ENCODE peak calls at places on chromosomes 6 and 20, in five cellular contexts. One of them, this sample, is unnamed.

GRCh38 chr6:131958551-131959470 is 7.6 kb upstream of the CCN2 start:
- DNase-seq in Peyer's patch: peak; percentile 37
- DNase-seq in IMR-90: no peak
- DNase-seq in heart left ventricle: no peak
- DNase-seq in vagina: no peak
- DNase-seq in this sample: no peak

GRCh38 chr20:49964964-49965780 is 17.6 kb upstream of the SNAI1 start:
- DNase-seq in Peyer's patch: no peak
- DNase-seq in IMR-90: no peak
- DNase-seq in heart left ventricle: no peak
- DNase-seq in vagina: no peak
- DNase-seq in this sample: peak; percentile 46

GRCh38 chr6:10166031-10166430 is 248.8 kb downstream of the TFAP2A start:
- DNase-seq in Peyer's patch: no peak
- DNase-seq in IMR-90: no peak
- DNase-seq in heart left ventricle: no peak
- DNase-seq in vagina: no peak
- DNase-seq in this sample: no peak

GRCh38 chr6:75101896-75102680 is 103.8 kb downstream of the COL12A1 start:
- DNase-seq in Peyer's patch: no peak
- DNase-seq in IMR-90: peak; percentile 88
- DNase-seq in heart left ventricle: no peak
- DNase-seq in vagina: no peak
- DNase-seq in this sample: no peak

GRCh38 chr6:30981942-30982772 is 1.4 kb upstream of the MUC21 start:
- DNase-seq in Peyer's patch: no peak
- DNase-seq in IMR-90: peak; percentile 81
- DNase-seq in heart left ventricle: no peak
- DNase-seq in vagina: no peak
- DNase-seq in this sample: no peak

GRCh38 chr6:46796842-46797241 is 3.7 kb downstream of the MEP1A start:
- DNase-seq in Peyer's patch: no peak
- DNase-seq in IMR-90: no peak
- DNase-seq in heart left ventricle: no peak
- DNase-seq in vagina: no peak
- DNase-seq in this sample: no peak

GRCh38 chr20:17873410-17874270 is 95.0 kb downstream of the SNX5 start:
- DNase-seq in Peyer's patch: peak; percentile 91
- DNase-seq in IMR-90: peak; percentile 96
- DNase-seq in heart left ventricle: peak; percentile 79
- DNase-seq in vagina: no peak
- DNase-seq in this sample: peak; percentile 97

GRCh38 chr6:13681305-13682061 is 30.2 kb downstream of the RANBP9 start:
- DNase-seq in Peyer's patch: no peak
- DNase-seq in IMR-90: no peak
- DNase-seq in heart left ventricle: no peak
- DNase-seq in vagina: no peak
- DNase-seq in this sample: no peak

GRCh38 chr6:15533379-15534044 is 129.3 kb downstream of the DTNBP1 start:
- DNase-seq in Peyer's patch: no peak
- DNase-seq in IMR-90: peak; percentile 47
- DNase-seq in heart left ventricle: no peak
- DNase-seq in vagina: no peak
- DNase-seq in this sample: no peak

GRCh38 chr6:101722991-101723579 is 329.6 kb downstream of the GRIK2 start:
- DNase-seq in Peyer's patch: no peak
- DNase-seq in IMR-90: peak; percentile 98
- DNase-seq in heart left ventricle: no peak
- DNase-seq in vagina: no peak
- DNase-seq in this sample: no peak

GRCh38 chr6:89828988-89829590 is 591 bp upstream of the CASP8AP2 start:
- DNase-seq in Peyer's patch: no peak
- DNase-seq in IMR-90: no peak
- DNase-seq in heart left ventricle: no peak
- DNase-seq in vagina: no peak
- DNase-seq in this sample: peak; percentile 65

GRCh38 chr6:99348220-99348822 is 1.2 kb downstream of the FAXC start:
- DNase-seq in Peyer's patch: no peak
- DNase-seq in IMR-90: no peak
- DNase-seq in heart left ventricle: no peak
- DNase-seq in vagina: no peak
- DNase-seq in this sample: no peak

GRCh38 chr6:153003294-153003645 is 761 bp upstream of the MTRF1L start:
- DNase-seq in Peyer's patch: no peak
- DNase-seq in IMR-90: peak; percentile 20
- DNase-seq in heart left ventricle: no peak
- DNase-seq in vagina: no peak
- DNase-seq in this sample: no peak

GRCh38 chr6:41707565-41708200 is 27.7 kb downstream of the TFEB start:
- DNase-seq in Peyer's patch: no peak
- DNase-seq in IMR-90: no peak
- DNase-seq in heart left ventricle: no peak
- DNase-seq in vagina: no peak
- DNase-seq in this sample: no peak

GRCh38 chr6:169950558-169950957 is 199.1 kb downstream of the ERMARD start:
- DNase-seq in Peyer's patch: peak; percentile 47
- DNase-seq in IMR-90: no peak
- DNase-seq in heart left ventricle: no peak
- DNase-seq in vagina: no peak
- DNase-seq in this sample: no peak

DNA sequence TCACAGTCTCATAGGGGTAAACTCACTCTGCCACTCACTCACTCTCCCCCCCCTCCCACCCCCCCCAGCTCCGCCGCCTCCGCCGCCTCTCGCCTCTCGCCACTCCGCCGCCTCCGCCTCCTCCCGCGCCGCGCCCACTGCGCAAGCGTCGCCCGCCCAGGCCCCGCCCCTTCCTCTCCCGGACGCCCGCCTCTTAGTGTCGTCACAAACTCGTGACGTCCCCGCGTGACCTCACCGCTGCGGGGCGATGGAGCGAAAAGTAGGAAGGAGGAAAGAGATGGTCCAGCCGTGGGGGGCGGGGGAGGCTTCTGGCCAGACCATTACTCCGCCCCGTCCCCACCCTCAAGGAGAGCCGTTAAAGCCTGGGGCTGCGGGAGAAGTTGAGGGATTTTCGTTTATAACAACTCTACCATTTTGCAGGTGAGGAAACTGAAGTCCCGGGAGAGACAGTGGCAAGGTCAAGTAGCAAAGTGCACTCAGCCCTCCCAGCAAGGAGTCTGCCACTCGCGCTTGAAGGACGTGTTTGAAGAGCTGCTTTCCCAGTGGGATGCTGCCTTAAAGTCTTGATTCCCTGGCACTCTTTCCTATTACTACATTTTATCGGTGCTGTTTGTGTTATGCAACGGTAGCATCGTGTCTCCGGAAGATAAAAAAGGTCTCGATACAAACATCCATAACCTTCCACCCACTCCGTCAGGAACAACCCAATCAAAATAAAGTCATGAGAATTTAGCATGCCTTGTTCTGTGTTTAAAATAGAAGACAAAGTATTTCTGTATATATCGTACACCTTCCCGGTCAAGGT is at the start of gene ILRUN:
- DNase-seq in Peyer's patch: peak; percentile 99
- DNase-seq in IMR-90: peak; percentile 92
- DNase-seq in heart left ventricle: peak; percentile 98
- DNase-seq in vagina: peak; percentile 98
- DNase-seq in this sample: peak; percentile 98
- TF ChIP-seq POLR2A in Peyer's patch: peak; percentile 66
- TF ChIP-seq POLR2A in IMR-90: no peak
- TF ChIP-seq POLR2A in heart left ventricle: peak; percentile 90
- TF ChIP-seq POLR2A in vagina: peak; percentile 90
- TF ChIP-seq POLR2A in this sample: peak; percentile 81

DNA sequence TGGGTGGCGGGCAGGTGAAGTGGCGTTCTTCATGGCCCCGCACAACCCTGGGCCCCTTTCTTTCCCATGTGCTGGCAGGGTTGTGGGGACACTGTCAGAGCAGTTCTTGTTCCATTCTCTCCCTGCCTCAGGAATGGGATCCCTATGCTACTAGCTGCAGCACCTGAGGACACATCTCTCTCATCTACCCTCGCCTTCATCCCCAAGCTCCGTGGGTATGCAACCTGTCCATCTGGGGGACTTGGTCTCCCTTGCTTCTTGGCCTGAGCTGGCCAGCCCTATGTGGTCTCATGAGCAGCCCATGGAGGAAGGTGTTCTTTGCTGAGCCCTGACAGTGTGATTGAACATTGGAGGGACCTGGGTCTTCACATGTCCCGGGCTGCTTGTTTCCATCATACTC is 24.2 kb downstream of the CST9L start:
- DNase-seq in Peyer's patch: no peak
- DNase-seq in IMR-90: no peak
- DNase-seq in heart left ventricle: no peak
- DNase-seq in vagina: peak; percentile 82
- DNase-seq in this sample: no peak
- TF ChIP-seq CTCF in Peyer's patch: no peak
- TF ChIP-seq CTCF in IMR-90: no peak
- TF ChIP-seq CTCF in heart left ventricle: no peak
- TF ChIP-seq CTCF in vagina: no peak
- TF ChIP-seq CTCF in this sample: no peak

DNA sequence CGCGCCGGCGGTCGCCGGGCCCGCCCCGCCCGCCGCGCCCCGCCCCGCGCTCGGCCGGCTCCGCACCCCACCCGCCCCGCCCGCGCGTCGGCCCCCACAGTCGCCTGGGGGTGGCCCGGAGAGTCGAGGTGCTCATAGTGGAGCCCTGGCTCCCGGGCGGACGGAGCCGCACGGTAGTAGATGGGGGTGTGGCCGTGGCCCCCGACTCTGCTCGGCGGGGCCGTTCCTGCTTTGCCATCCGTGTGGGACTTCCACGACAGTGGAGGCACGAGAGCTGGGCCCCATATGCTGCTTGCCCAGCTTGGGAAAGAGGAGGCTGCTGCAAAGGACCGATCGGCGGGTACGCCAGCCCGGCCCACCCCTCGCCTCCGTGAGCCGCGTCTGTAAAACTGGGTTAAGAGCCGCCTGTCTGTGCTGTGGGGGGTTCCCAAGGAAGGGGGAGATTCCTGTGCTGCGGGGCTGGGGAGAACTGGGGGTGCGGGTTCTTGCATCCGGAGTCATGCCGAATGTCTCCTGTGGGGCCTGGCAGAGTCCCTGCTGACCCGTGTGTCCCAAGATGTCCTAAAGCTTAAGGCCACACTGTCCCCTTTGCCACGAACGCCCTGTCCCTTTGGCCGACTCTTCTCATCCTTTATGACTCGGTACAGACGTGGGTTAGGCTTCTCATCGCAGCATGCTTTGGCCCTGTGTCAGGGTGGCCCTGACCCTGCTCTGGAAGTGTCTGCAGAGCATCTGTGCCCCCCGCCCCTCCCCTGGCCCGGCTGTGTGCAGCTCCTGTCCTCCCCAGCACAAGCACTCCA is at the start of gene OPRL1:
- DNase-seq in Peyer's patch: no peak
- DNase-seq in IMR-90: no peak
- DNase-seq in heart left ventricle: no peak
- DNase-seq in vagina: no peak
- DNase-seq in this sample: no peak
- TF ChIP-seq POLR2A in Peyer's patch: no peak
- TF ChIP-seq POLR2A in IMR-90: no peak
- TF ChIP-seq POLR2A in heart left ventricle: no peak
- TF ChIP-seq POLR2A in vagina: no peak
- TF ChIP-seq POLR2A in this sample: no peak

GRCh38 chr6:12149944-12150510 is 137.9 kb downstream of the HIVEP1 start:
- DNase-seq in Peyer's patch: no peak
- DNase-seq in IMR-90: no peak
- DNase-seq in heart left ventricle: no peak
- DNase-seq in vagina: no peak
- DNase-seq in this sample: no peak

GRCh38 chr6:12148317-12148801 is 136.2 kb downstream of the HIVEP1 start:
- DNase-seq in Peyer's patch: no peak
- DNase-seq in IMR-90: peak; percentile 80
- DNase-seq in heart left ventricle: no peak
- DNase-seq in vagina: no peak
- DNase-seq in this sample: no peak

GRCh38 chr6:12148841-12149240 is 136.7 kb downstream of the HIVEP1 start:
- DNase-seq in Peyer's patch: no peak
- DNase-seq in IMR-90: no peak
- DNase-seq in heart left ventricle: no peak
- DNase-seq in vagina: no peak
- DNase-seq in this sample: no peak

GRCh38 chr6:12150812-12151432 is 138.8 kb downstream of the HIVEP1 start:
- DNase-seq in Peyer's patch: no peak
- DNase-seq in IMR-90: no peak
- DNase-seq in heart left ventricle: no peak
- DNase-seq in vagina: no peak
- DNase-seq in this sample: no peak

GRCh38 chr6:12147557-12148316 is 135.6 kb downstream of the HIVEP1 start:
- DNase-seq in Peyer's patch: no peak
- DNase-seq in IMR-90: peak; percentile 37
- DNase-seq in heart left ventricle: no peak
- DNase-seq in vagina: no peak
- DNase-seq in this sample: no peak
- TF ChIP-seq CTCF in Peyer's patch: no peak
- TF ChIP-seq CTCF in IMR-90: peak; percentile 30
- TF ChIP-seq CTCF in heart left ventricle: peak; percentile 27
- TF ChIP-seq CTCF in vagina: no peak
- TF ChIP-seq CTCF in this sample: no peak

GRCh38 chr6:144285798-144286502 is 815 bp downstream of the UTRN start:
- DNase-seq in Peyer's patch: peak; percentile 73
- DNase-seq in IMR-90: peak; percentile 30
- DNase-seq in heart left ventricle: peak; percentile 82
- DNase-seq in vagina: no peak
- DNase-seq in this sample: peak; percentile 87
- TF ChIP-seq POLR2A in Peyer's patch: no peak
- TF ChIP-seq POLR2A in IMR-90: no peak
- TF ChIP-seq POLR2A in heart left ventricle: peak; percentile 41
- TF ChIP-seq POLR2A in vagina: no peak
- TF ChIP-seq POLR2A in this sample: no peak

DNA sequence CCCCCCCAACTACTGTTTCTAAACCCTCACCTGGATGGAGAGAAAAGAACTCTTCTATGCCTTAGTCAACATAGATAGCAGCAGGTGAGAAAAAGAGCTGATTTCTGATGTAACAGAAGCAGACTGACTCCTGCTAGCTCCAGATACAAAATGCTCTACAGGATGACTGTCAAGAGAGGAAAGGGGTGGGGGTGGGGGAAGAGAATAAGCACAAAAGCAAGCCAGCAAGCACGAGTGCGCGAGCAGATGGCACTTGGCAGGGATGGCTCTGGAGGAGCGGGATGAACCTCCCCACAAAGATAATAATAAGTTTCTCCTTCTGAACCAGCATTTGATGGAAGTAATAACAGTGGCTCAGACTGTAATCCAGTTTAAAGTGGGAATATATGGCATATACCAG is 45.6 kb upstream of the SPDEF start:
- DNase-seq in Peyer's patch: no peak
- DNase-seq in IMR-90: no peak
- DNase-seq in heart left ventricle: no peak
- DNase-seq in vagina: no peak
- DNase-seq in this sample: no peak
- TF ChIP-seq CTCF in Peyer's patch: no peak
- TF ChIP-seq CTCF in IMR-90: no peak
- TF ChIP-seq CTCF in heart left ventricle: no peak
- TF ChIP-seq CTCF in vagina: no peak
- TF ChIP-seq CTCF in this sample: no peak

This sample was measured in sigmoid colon.